ENCODE peak calls at places on chromosomes 16 and 17, in four cellular contexts. One of them, this sample, is unnamed.

GRCh38 chr17:67212231-67212630 is 32.8 kb downstream of the HELZ start:
- DNase-seq in H1: no peak
- DNase-seq in HCT116: no peak
- DNase-seq in GM12878: no peak
- DNase-seq in this sample: no peak

GRCh38 chr17:15409721-15410247 is 57.6 kb downstream of the CDRT4 start:
- DNase-seq in GM12878: no peak
- DNase-seq in H1: no peak
- DNase-seq in HCT116: no peak
- DNase-seq in this sample: no peak

GRCh38 chr17:31926100-31926729 is 10.6 kb upstream of the SUZ12 start:
- DNase-seq in GM12878: no peak
- DNase-seq in HCT116: no peak
- DNase-seq in H1: peak; percentile 8
- DNase-seq in this sample: no peak

GRCh38 chr16:2296662-2297505 is 29.0 kb upstream of the RNPS1 start:
- DNase-seq in HCT116: peak; percentile 8
- DNase-seq in H1: peak; percentile 71
- DNase-seq in GM12878: no peak
- DNase-seq in this sample: peak; percentile 31

GRCh38 chr16:31486036-31486435 is 3.1 kb downstream of the SLC5A2 start:
- DNase-seq in GM12878: no peak
- DNase-seq in H1: no peak
- DNase-seq in HCT116: no peak
- DNase-seq in this sample: no peak

GRCh38 chr16:89360760-89361435 is 129.5 kb downstream of the ANKRD11 start:
- DNase-seq in HCT116: no peak
- DNase-seq in GM12878: peak; percentile 76
- DNase-seq in H1: no peak
- DNase-seq in this sample: peak; percentile 37

GRCh38 chr16:49856741-49857330 is 924 bp upstream of the ZNF423 start:
- DNase-seq in GM12878: no peak
- DNase-seq in H1: peak; percentile 85
- DNase-seq in HCT116: peak; percentile 35
- DNase-seq in this sample: peak; percentile 77

GRCh38 chr17:79890706-79891105 is 51.5 kb upstream of the CBX4 start:
- DNase-seq in HCT116: no peak
- DNase-seq in GM12878: no peak
- DNase-seq in H1: no peak
- DNase-seq in this sample: no peak

GRCh38 chr16:85385463-85386331 is 227.4 kb upstream of the GSE1 start:
- DNase-seq in GM12878: no peak
- DNase-seq in H1: peak; percentile 44
- DNase-seq in HCT116: no peak
- DNase-seq in this sample: no peak

GRCh38 chr16:64540449-64540848 is 581.4 kb downstream of the CDH11 start:
- DNase-seq in HCT116: no peak
- DNase-seq in GM12878: no peak
- DNase-seq in H1: no peak
- DNase-seq in this sample: no peak

GRCh38 chr17:34609210-34609609 is 29.8 kb downstream of the TMEM132E start:
- DNase-seq in GM12878: no peak
- DNase-seq in H1: no peak
- DNase-seq in HCT116: no peak
- DNase-seq in this sample: no peak

GRCh38 chr16:4115209-4115940 is 867 bp downstream of the ADCY9 start:
- DNase-seq in HCT116: no peak
- DNase-seq in H1: peak; percentile 75
- DNase-seq in GM12878: no peak
- DNase-seq in this sample: peak; percentile 44

GRCh38 chr17:15464629-15465028 is 2.8 kb downstream of the CDRT4 start:
- DNase-seq in H1: no peak
- DNase-seq in GM12878: no peak
- DNase-seq in HCT116: no peak
- DNase-seq in this sample: peak; percentile 24

GRCh38 chr16:85687651-85688471 is 893 bp downstream of the GINS2 start:
- DNase-seq in HCT116: no peak
- DNase-seq in H1: no peak
- DNase-seq in GM12878: no peak
- DNase-seq in this sample: no peak

GRCh38 chr16:75304521-75305363 is 53.3 kb upstream of the BCAR1 start:
- DNase-seq in HCT116: peak; percentile 10
- DNase-seq in GM12878: no peak
- DNase-seq in H1: no peak
- DNase-seq in this sample: peak; percentile 53

GRCh38 chr17:78267257-78268073 is 36.0 kb downstream of the TMEM235 start:
- DNase-seq in GM12878: no peak
- DNase-seq in HCT116: no peak
- DNase-seq in H1: peak; percentile 54
- DNase-seq in this sample: no peak

GRCh38 chr16:56869513-56870270 is 4.7 kb downstream of the SLC12A3 start:
- DNase-seq in H1: peak; percentile 67
- DNase-seq in GM12878: no peak
- DNase-seq in HCT116: peak; percentile 34
- DNase-seq in this sample: no peak

GRCh38 chr16:50305441-50306061 is 39.2 kb downstream of the ADCY7 start:
- DNase-seq in HCT116: no peak
- DNase-seq in H1: no peak
- DNase-seq in GM12878: no peak
- DNase-seq in this sample: no peak

GRCh38 chr17:17666111-17666714 is 15.0 kb upstream of the RAI1 start:
- DNase-seq in GM12878: no peak
- DNase-seq in HCT116: no peak
- DNase-seq in H1: no peak
- DNase-seq in this sample: no peak

GRCh38 chr17:17525956-17526355 is 29.8 kb upstream of the RASD1 start:
- DNase-seq in HCT116: no peak
- DNase-seq in H1: no peak
- DNase-seq in GM12878: no peak
- DNase-seq in this sample: no peak

GRCh38 chr16:58197314-58198012 is 443 bp downstream of the CSNK2A2 start:
- DNase-seq in H1: peak; percentile 53
- DNase-seq in GM12878: no peak
- DNase-seq in HCT116: no peak
- DNase-seq in this sample: no peak

GRCh38 chr17:7750321-7750821 is 32.8 kb downstream of the DNAH2 start:
- DNase-seq in GM12878: no peak
- DNase-seq in H1: no peak
- DNase-seq in HCT116: no peak
- DNase-seq in this sample: peak; percentile 51

GRCh38 chr17:11251561-11252107 is 10.6 kb downstream of the SHISA6 start:
- DNase-seq in HCT116: no peak
- DNase-seq in H1: no peak
- DNase-seq in GM12878: no peak
- DNase-seq in this sample: no peak
- TF ChIP-seq EZH2 in HCT116: no peak
- TF ChIP-seq EZH2 in H1: no peak
- TF ChIP-seq EZH2 in GM12878: no peak
- TF ChIP-seq EZH2 in this sample: no peak

GRCh38 chr17:76189247-76189646 is 48.2 kb upstream of the FOXJ1 start:
- DNase-seq in H1: no peak
- DNase-seq in HCT116: no peak
- DNase-seq in GM12878: no peak
- DNase-seq in this sample: no peak

GRCh38 chr17:76182016-76182764 is 41.1 kb upstream of the FOXJ1 start:
- DNase-seq in H1: peak; percentile 99
- DNase-seq in HCT116: peak; percentile 99
- DNase-seq in GM12878: peak; percentile 94
- DNase-seq in this sample: peak; percentile 93

GRCh38 chr17:76188213-76189060 is 47.4 kb upstream of the FOXJ1 start:
- DNase-seq in H1: no peak
- DNase-seq in GM12878: no peak
- DNase-seq in HCT116: no peak
- DNase-seq in this sample: no peak

GRCh38 chr17:76179496-76180467 is 38.7 kb upstream of the FOXJ1 start:
- DNase-seq in HCT116: no peak
- DNase-seq in H1: no peak
- DNase-seq in GM12878: peak; percentile 46
- DNase-seq in this sample: no peak

DNA sequence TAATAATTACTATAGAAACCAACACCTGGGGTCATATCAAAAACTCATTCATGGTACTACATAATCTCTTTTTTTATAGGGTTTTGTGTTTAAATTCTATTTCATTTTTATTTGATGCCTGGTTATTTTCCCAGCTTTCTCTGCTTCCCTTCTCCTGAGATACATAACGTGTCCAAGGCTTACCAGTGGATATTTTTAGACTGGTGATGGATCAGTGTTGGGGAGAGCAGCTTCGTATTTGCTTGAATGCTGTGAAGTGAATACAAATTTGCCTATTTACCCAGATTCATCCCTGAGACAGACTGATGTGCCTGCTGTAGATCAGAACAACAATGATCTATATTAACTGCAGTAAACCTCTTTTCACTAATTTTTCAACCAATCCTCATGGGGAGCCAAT is 43.2 kb upstream of the FOXJ1 start:
- DNase-seq in HCT116: no peak
- DNase-seq in H1: no peak
- DNase-seq in GM12878: no peak
- DNase-seq in this sample: no peak
- TF ChIP-seq MAX in HCT116: no peak
- TF ChIP-seq MAX in H1: no peak
- TF ChIP-seq MAX in GM12878: no peak
- TF ChIP-seq MAX in this sample: no peak

GRCh38 chr17:48996696-48997102 is 486 bp upstream of the IGF2BP1 start:
- DNase-seq in GM12878: no peak
- DNase-seq in HCT116: no peak
- DNase-seq in H1: no peak
- DNase-seq in this sample: no peak
- TF ChIP-seq EZH2 in GM12878: no peak
- TF ChIP-seq EZH2 in HCT116: no peak
- TF ChIP-seq EZH2 in H1: no peak
- TF ChIP-seq EZH2 in this sample: no peak

GRCh38 chr17:42203354-42203753 is 9.1 kb upstream of the GHDC start:
- DNase-seq in GM12878: no peak
- DNase-seq in HCT116: no peak
- DNase-seq in H1: no peak
- DNase-seq in this sample: no peak
- TF ChIP-seq MAX in GM12878: no peak
- TF ChIP-seq MAX in HCT116: no peak
- TF ChIP-seq MAX in H1: no peak
- TF ChIP-seq MAX in this sample: no peak

GRCh38 chr16:1107141-1107540 is 11.1 kb upstream of the C1QTNF8 start:
- DNase-seq in HCT116: no peak
- DNase-seq in GM12878: no peak
- DNase-seq in H1: no peak
- DNase-seq in this sample: no peak

GRCh38 chr16:1107731-1108130 is 11.7 kb upstream of the C1QTNF8 start:
- DNase-seq in GM12878: no peak
- DNase-seq in HCT116: no peak
- DNase-seq in H1: no peak
- DNase-seq in this sample: no peak

GRCh38 chr16:1106659-1107058 is 10.6 kb upstream of the C1QTNF8 start:
- DNase-seq in HCT116: no peak
- DNase-seq in H1: no peak
- DNase-seq in GM12878: no peak
- DNase-seq in this sample: no peak

GRCh38 chr16:1109648-1110047 is 13.6 kb upstream of the C1QTNF8 start:
- DNase-seq in HCT116: no peak
- DNase-seq in H1: no peak
- DNase-seq in GM12878: no peak
- DNase-seq in this sample: no peak

DNA sequence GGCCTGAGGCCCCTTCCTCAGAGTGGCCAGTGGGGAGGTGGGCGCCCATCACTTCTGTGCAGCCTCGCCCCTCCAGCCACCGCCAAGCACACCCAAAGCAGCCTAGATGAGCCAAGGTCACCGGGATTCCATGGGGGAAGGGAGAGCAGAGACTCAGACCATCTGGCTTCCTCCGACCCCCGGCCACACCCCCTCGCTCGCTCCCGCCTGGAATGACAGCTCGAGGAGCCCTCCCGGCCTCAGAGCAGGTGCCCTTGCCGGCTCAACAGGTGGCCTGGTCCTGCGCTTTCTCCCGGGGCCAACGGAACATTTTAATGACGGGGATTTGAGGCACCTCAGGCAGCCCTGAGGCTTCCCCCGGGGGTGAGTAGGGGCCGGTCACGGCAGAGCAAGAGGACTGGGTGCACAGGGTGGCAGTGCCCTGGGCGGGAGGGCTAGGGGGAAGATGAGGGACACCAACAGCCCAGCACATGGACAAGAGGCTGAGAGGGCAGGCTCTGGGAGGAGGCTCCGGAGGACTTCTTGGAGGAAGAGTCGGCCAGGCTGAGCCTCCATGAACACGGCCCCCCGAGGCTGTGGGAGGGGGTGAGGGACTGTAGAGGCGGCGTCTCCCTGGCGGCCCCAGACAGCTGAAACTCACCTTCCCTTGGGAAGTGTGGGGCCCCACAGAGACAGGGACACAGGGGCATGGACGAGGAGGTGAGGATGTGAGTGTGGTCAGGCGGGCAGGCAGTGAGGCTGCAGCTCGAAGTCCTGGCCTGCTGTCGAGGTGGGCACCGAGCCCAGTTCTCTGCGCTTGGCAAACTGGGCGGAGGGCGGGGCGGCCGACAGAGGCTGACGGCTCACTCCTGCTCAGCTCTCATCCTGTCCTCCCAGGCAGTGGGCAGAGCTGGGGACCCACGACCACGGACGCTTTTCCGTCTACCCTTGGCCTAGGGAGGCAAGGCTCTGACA is 12.5 kb upstream of the C1QTNF8 start:
- DNase-seq in HCT116: no peak
- DNase-seq in H1: no peak
- DNase-seq in GM12878: no peak
- DNase-seq in this sample: no peak
- TF ChIP-seq EZH2 in HCT116: no peak
- TF ChIP-seq EZH2 in H1: no peak
- TF ChIP-seq EZH2 in GM12878: no peak
- TF ChIP-seq EZH2 in this sample: no peak

GRCh38 chr17:42456223-42457106 is 2.2 kb upstream of the ATP6V0A1 start:
- DNase-seq in HCT116: no peak
- DNase-seq in H1: no peak
- DNase-seq in GM12878: peak; percentile 57
- DNase-seq in this sample: peak; percentile 88
- TF ChIP-seq MAX in HCT116: no peak
- TF ChIP-seq MAX in H1: no peak
- TF ChIP-seq MAX in GM12878: no peak
- TF ChIP-seq MAX in this sample: no peak

DNA sequence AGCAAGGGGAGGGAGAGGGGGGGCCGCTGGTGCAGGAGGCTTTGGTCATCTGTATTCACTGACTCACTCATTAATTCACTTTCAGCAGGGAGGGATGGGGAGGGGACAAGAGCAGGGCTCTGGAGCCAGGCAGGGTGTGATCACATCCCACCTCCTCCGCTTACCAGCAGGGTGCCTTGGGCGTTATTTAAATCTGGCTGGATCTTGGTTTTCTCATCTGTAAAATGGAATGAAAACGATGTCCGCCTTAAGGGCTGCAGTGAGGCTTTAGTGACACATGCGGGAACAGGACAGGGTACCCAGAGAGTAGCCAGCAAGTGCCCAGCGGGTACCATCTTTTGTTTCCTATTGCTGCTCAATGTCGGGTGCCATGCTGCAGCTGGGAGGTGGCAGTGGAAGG is 161.0 kb downstream of the GSG1L start:
- DNase-seq in H1: no peak
- DNase-seq in GM12878: no peak
- DNase-seq in HCT116: no peak
- DNase-seq in this sample: no peak
- TF ChIP-seq EZH2 in H1: no peak
- TF ChIP-seq EZH2 in GM12878: no peak
- TF ChIP-seq EZH2 in HCT116: no peak
- TF ChIP-seq EZH2 in this sample: no peak

This sample was measured in endothelial cell of umbilical vein.